ENCODE peak calls at places on chromosomes 4 and X, in six cellular contexts. U is esophagus squamous epithelium; G is C1 segment of cervical spinal cord; W is EH; B is activated naive CD4-positive, alpha-beta T cell treated with anti-CD3 and anti-CD28 coated beads, Interleukin-2, amount 10 ng/mL, durations not matched to agents 7 days and 5 days; V is mucosa of gallbladder. Y is an unnamed sample.

GRCh38 chr4:158208931-158209640 is 1.2 kb upstream of the TMEM144 start:
- DNase-seq in U (no peak), G (no peak), W (no peak), B (no peak), V (no peak), Y (no peak)

GRCh38 chr4:143921160-143921559 is 15.8 kb upstream of the GYPE start:
- DNase-seq in U (no peak), G (no peak), W (no peak), B (no peak), V (no peak), Y (no peak)

GRCh38 chrX:70445876-70446275 is 1.2 kb downstream of the DLG3 start:
- DNase-seq in U (no peak), G (no peak), W (no peak), B (no peak), V (no peak), Y (no peak)

GRCh38 chr4:80787306-80787705 is 243.2 kb upstream of the BMP3 start:
- DNase-seq in U (no peak), G (no peak), W (no peak), B (no peak), V (no peak), Y (no peak)

GRCh38 chr4:21710212-21710843 is 238.2 kb downstream of the KCNIP4 start:
- DNase-seq in U (no peak), G (no peak), W (no peak), B (no peak), V (no peak), Y (no peak)

GRCh38 chr4:90845777-90846176 is 718.6 kb downstream of the CCSER1 start:
- DNase-seq in U (no peak), G (no peak), W (no peak), B (no peak), V (no peak), Y (no peak)

GRCh38 chr4:15118281-15118680 is 116.0 kb downstream of the CPEB2 start:
- DNase-seq in U (no peak), G (peak), W (peak), B (no peak), V (no peak), Y (no peak)

GRCh38 chr4:158770671-158771070 is 1.8 kb downstream of the FNIP2 start:
- DNase-seq in U (no peak), G (no peak), W (no peak), B (no peak), V (no peak), Y (no peak)

GRCh38 chr4:78710536-78710935 is 65.6 kb upstream of the BMP2K start:
- DNase-seq in U (no peak), G (no peak), W (peak), B (no peak), V (no peak), Y (no peak)

GRCh38 chr4:105937759-105938158 is 42.5 kb downstream of the NPNT start:
- DNase-seq in U (no peak), G (no peak), W (no peak), B (no peak), V (no peak), Y (no peak)

GRCh38 chr4:26503427-26503826 is 13.1 kb upstream of the CCKAR start:
- DNase-seq in U (no peak), G (no peak), W (peak), B (no peak), V (no peak), Y (no peak)

GRCh38 chrX:85992811-85993229 is 54.5 kb downstream of the CHM start:
- DNase-seq in U (no peak), G (no peak), W (peak), B (no peak), V (no peak), Y (no peak)

GRCh38 chr4:184472540-184473264 is 1.6 kb downstream of the IRF2 start:
- DNase-seq in U (peak), G (peak), W (peak), B (peak), V (peak), Y (peak)

GRCh38 chr4:32826169-32826568 is 2106.0 kb downstream of the PCDH7 start:
- DNase-seq in U (no peak), G (no peak), W (no peak), B (no peak), V (no peak), Y (no peak)

GRCh38 chr4:113040793-113041192 is 8.7 kb upstream of the ANK2 start:
- DNase-seq in U (no peak), G (no peak), W (no peak), B (no peak), V (no peak), Y (no peak)

GRCh38 chr4:85854543-85854942 is 379.6 kb downstream of the ARHGAP24 start:
- DNase-seq in U (no peak), G (no peak), W (peak), B (no peak), V (no peak), Y (no peak)

GRCh38 chr4:116223059-116223732 is 862.2 kb downstream of the TRAM1L1 start:
- DNase-seq in U (no peak), G (no peak), W (no peak), B (no peak), V (no peak), Y (no peak)

GRCh38 chr4:9765091-9765490 is 16.3 kb upstream of the DRD5 start:
- DNase-seq in U (no peak), G (no peak), W (peak), B (peak), V (peak), Y (peak)

GRCh38 chr4:109266891-109267290 is 35.6 kb downstream of the COL25A1 start:
- DNase-seq in U (no peak), G (no peak), W (no peak), B (no peak), V (no peak), Y (no peak)

GRCh38 chr4:176320340-176320975 is 692 bp downstream of the SPCS3 start:
- DNase-seq in U (peak), G (peak), W (peak), B (peak), V (peak), Y (peak)

GRCh38 chr4:165827018-165827417 is 46.0 kb upstream of the TLL1 start:
- DNase-seq in U (no peak), G (no peak), W (no peak), B (no peak), V (no peak), Y (no peak)

GRCh38 chr4:151808120-151808529 is 47.3 kb upstream of the GATB start:
- DNase-seq in U (no peak), G (no peak), W (peak), B (no peak), V (no peak), Y (no peak)

GRCh38 chr4:93568758-93569157 is 259.8 kb upstream of the ATOH1 start:
- DNase-seq in U (no peak), G (no peak), W (no peak), B (no peak), V (no peak), Y (no peak)

GRCh38 chr4:118954246-118954645 is 65.6 kb downstream of the SYNPO2 start:
- DNase-seq in U (no peak), G (no peak), W (peak), B (no peak), V (no peak), Y (no peak)

GRCh38 chr4:39754309-39754708 is 56.4 kb downstream of the UBE2K start:
- DNase-seq in U (no peak), G (no peak), W (no peak), B (no peak), V (no peak), Y (no peak)

GRCh38 chr4:174314274-174314673 is 30.6 kb downstream of the CEP44 start:
- DNase-seq in U (no peak), G (no peak), W (no peak), B (no peak), V (no peak), Y (no peak)

GRCh38 chr4:7973545-7973981 is 33.9 kb upstream of the AFAP1 start:
- DNase-seq in U (no peak), G (no peak), W (peak), B (no peak), V (no peak), Y (no peak)

GRCh38 chr4:168021666-168022065 is 70.7 kb upstream of the ANXA10 start:
- DNase-seq in U (no peak), G (no peak), W (peak), B (no peak), V (no peak), Y (no peak)

GRCh38 chr4:1250527-1250812 is 1.5 kb upstream of the CTBP1 start:
- DNase-seq in U (no peak), G (no peak), W (no peak), B (no peak), V (no peak), Y (no peak)

GRCh38 chr4:100977746-100978397 is 369.5 kb downstream of the PPP3CA start:
- DNase-seq in U (no peak), G (no peak), W (peak), B (no peak), V (no peak), Y (no peak)

GRCh38 chrX:97597954-97598353 is 714.2 kb downstream of the RPA4 start:
- DNase-seq in U (no peak), G (no peak), W (no peak), B (peak), V (no peak), Y (no peak)

GRCh38 chrX:85084770-85085393 is 81.2 kb downstream of the APOOL start:
- DNase-seq in U (no peak), G (no peak), W (peak), B (no peak), V (peak), Y (no peak)

GRCh38 chrX:121407627-121408026 is 360.2 kb downstream of the GLUD2 start:
- DNase-seq in U (no peak), G (no peak), W (no peak), B (no peak), V (no peak), Y (no peak)

GRCh38 chrX:131217878-131218486 is 71.1 kb downstream of the IGSF1 start:
- DNase-seq in U (no peak), G (no peak), W (no peak), B (no peak), V (no peak), Y (no peak)

GRCh38 chrX:106726485-106727437 is at the start of gene RNF128:
- DNase-seq in U (no peak), G (peak), W (peak), B (peak), V (peak), Y (peak)

GRCh38 chr4:56186808-56187523 is 200.3 kb downstream of the AASDH start:
- DNase-seq in U (no peak), G (no peak), W (no peak), B (no peak), V (no peak), Y (no peak)

GRCh38 chr4:32986236-32986635 is 2266.1 kb downstream of the PCDH7 start:
- DNase-seq in U (no peak), G (no peak), W (no peak), B (no peak), V (no peak), Y (no peak)

GRCh38 chrX:48468693-48469691 is 1.1 kb downstream of the SLC38A5 start:
- DNase-seq in U (no peak), G (no peak), W (no peak), B (peak), V (no peak), Y (no peak)

GRCh38 chr4:15890246-15890829 is 48.2 kb downstream of the FGFBP1 start:
- DNase-seq in U (no peak), G (no peak), W (no peak), B (no peak), V (no peak), Y (no peak)

Y was measured in left colon.